ENCODE peak calls at places on chromosomes 5 and 9, in six cellular contexts. S is GM23248, T is prostate gland, P is GM12878, B is iPS DF 6.9, U is tibial artery. G is an unnamed sample. For H3K4me1, the result is how much of the 10 kb centered on the place peaks cover.

GRCh38 chr5:76545184-76545583 is 78.0 kb downstream of the F2RL2 start:
- DNase-seq in S (no peak), T (no peak), P (no peak), B (no peak), U (no peak), G (no peak)

GRCh38 chr5:180668835-180669596 is 19.6 kb upstream of the FLT4 start:
- DNase-seq in S (no peak), T (no peak), P (no peak), B (no peak), U (no peak), G (no peak)

GRCh38 chr9:127805620-127806019 is 2.9 kb downstream of the FPGS start:
- DNase-seq in S (peak), T (no peak), P (no peak), B (no peak), U (no peak), G (no peak)

GRCh38 chr5:148912714-148913398 is 86.4 kb downstream of the ADRB2 start:
- DNase-seq in S (peak), T (no peak), P (no peak), B (peak), U (no peak), G (peak)

GRCh38 chr5:150163547-150164059 is 3.0 kb upstream of the CDX1 start:
- DNase-seq in S (peak), T (no peak), P (no peak), B (no peak), U (peak), G (peak)

GRCh38 chr5:181181650-181182565 is 23.1 kb downstream of the TRIM7 start:
- DNase-seq in S (peak), T (no peak), P (no peak), B (no peak), U (peak), G (peak)

GRCh38 chr5:68287631-68287975 is 72.0 kb downstream of the PIK3R1 start:
- DNase-seq in S (no peak), T (no peak), P (no peak), B (no peak), U (no peak), G (no peak)

GRCh38 chr9:71681708-71682268 is 86.5 kb downstream of the CEMIP2 start:
- DNase-seq in S (peak), T (no peak), P (no peak), B (no peak), U (no peak), G (no peak)

GRCh38 chr9:82320566-82320965 is 332.0 kb downstream of the SPATA31D1 start:
- DNase-seq in S (peak), T (no peak), P (no peak), B (no peak), U (no peak), G (no peak)

GRCh38 chr9:137882506-137882821 is 4.9 kb downstream of the CACNA1B start:
- DNase-seq in S (no peak), T (no peak), P (no peak), B (no peak), U (no peak), G (no peak)

GRCh38 chr9:93111371-93112115 is 15.5 kb downstream of the CARD19 start:
- DNase-seq in S (no peak), T (no peak), P (no peak), B (no peak), U (peak), G (no peak)

GRCh38 chr5:56429110-56429561 is 196.0 kb upstream of the ANKRD55 start:
- DNase-seq in S (no peak), T (no peak), P (no peak), B (no peak), U (no peak), G (peak)

GRCh38 chr9:88477300-88477751 is 57.7 kb upstream of the NXNL2 start:
- DNase-seq in S (peak), T (no peak), P (peak), B (no peak), U (no peak), G (no peak)

GRCh38 chr5:177600458-177601018 is 606 bp downstream of the B4GALT7 start:
- DNase-seq in S (peak), T (no peak), P (no peak), B (no peak), U (no peak), G (no peak)

GRCh38 chr5:111697881-111698757 is 58.9 kb downstream of the NREP start:
- DNase-seq in S (peak), T (no peak), P (no peak), B (no peak), U (no peak), G (no peak)

GRCh38 chr9:88535226-88535931 is 401 bp downstream of the NXNL2 start:
- DNase-seq in S (no peak), T (peak), P (no peak), B (no peak), U (no peak), G (no peak)

GRCh38 chr5:107803728-107804127 is 133.0 kb upstream of the EFNA5 start:
- DNase-seq in S (no peak), T (no peak), P (no peak), B (no peak), U (no peak), G (no peak)
- H3K4me1 ChIP-seq in S (under half), T (under half), P (under half), B (under half), U (under half), G (under half)

DNA sequence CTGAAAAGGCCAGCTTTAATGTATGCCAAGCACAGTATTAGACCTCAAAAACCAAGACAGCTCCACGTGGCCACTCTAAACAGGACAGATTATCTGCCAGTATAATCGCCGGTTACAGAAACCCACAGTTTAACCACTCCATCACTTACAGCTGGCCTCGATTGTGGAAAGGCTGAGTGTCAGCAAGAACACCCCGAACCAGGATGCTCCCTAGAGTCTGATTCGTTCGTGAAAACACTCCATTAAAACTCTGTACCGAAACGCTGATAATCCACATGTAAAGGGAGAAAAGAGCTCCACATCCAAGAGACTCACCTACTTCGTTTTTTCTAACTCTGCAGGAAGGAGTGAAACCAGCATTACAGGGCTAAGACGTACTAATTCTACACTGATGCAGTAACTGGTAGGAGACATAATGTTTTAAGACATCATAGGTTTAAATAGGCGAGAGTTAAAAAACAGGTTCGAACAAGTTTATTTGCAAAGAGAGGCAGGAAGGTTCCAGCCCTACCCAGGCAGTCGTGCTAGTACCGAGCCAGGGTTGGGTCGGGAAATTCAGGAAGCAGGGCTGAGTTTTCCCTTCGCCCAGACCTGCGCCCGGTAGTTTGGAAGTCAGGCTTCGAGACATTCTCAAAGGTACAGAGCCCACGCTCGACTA is 952 bp downstream of the SERINC5 start:
- DNase-seq in S (peak), T (peak), P (no peak), B (no peak), U (no peak), G (peak)
- H3K4me1 ChIP-seq in S (under half), T (under half), P (under half), B (under half), U (under half), G (under half)

GRCh38 chr5:91373016-91373415 is 10.1 kb downstream of the ARRDC3 start:
- DNase-seq in S (no peak), T (no peak), P (no peak), B (no peak), U (no peak), G (no peak)
- H3K4me1 ChIP-seq in S (under half), T (under half), P (under half), B (under half), U (under half), G (under half)

GRCh38 chr5:80213467-80213866 is 42.4 kb downstream of the SERINC5 start:
- DNase-seq in S (no peak), T (no peak), P (no peak), B (no peak), U (no peak), G (no peak)
- H3K4me1 ChIP-seq in S (under half), T (under half), P (under half), B (under half), U (under half), G (under half)

DNA sequence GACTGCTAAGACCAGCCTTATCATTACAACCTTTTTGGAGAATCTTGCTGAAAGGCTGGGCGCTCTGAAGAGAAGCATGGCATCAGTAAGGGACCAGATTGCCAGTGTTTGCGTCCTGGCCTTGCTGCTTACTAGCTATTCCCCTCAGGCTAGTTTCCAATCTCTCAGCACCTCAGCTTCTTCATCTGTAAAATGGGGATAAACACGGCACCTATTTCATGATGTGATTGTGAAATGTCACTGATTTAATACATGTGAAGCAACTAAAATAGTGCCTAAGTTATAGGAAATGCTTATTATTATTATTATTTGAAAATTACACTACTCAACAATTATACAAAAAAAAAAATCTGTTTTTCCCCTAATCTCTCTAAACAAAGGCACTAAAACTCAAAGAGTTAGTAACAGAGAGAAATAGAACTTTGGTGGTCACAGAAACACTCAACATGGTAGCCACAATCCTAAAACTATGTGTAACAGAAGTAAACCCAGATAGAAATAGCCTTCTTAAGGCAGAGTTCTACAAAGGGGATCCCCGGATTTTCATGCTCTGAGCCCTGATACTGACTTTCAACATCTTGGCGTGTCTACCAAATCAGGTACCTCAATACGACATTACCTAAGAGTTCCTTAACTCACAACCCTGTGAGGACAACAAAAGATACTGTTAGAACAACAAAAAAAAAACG is 62.0 kb downstream of the ENC1 start:
- DNase-seq in S (no peak), T (no peak), P (peak), B (no peak), U (no peak), G (no peak)
- H3K4me1 ChIP-seq in S (under half), T (under half), P (under half), B (under half), U (under half), G (under half)

GRCh38 chr5:176154821-176155220 is 83.4 kb upstream of the SIMC1 start:
- DNase-seq in S (no peak), T (no peak), P (no peak), B (no peak), U (no peak), G (no peak)
- H3K4me1 ChIP-seq in S (under half), T (under half), P (under half), B (under half), U (under half), G (under half)

DNA sequence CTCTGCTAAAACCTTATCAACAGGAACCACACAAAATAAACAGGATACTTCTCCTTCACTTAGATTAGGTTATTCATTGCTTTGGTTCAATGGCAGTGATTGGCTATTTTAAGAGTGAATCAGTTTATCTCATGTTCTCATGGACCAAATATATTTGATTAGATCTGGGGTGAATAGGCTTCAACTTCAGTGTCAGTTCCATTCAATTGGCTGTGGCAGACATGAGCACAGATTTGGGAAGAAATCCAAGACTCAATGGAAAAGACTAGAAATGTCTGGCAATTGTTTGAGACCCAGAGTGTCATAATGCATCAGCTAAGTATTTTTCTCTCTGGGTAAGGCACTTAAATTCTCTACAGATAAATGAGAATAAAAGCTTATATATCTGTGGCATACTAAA is 37.1 kb downstream of the CDH18 start:
- DNase-seq in S (no peak), T (no peak), P (no peak), B (no peak), U (no peak), G (no peak)
- H3K4me1 ChIP-seq in S (under half), T (under half), P (under half), B (under half), U (under half), G (under half)

GRCh38 chr9:121325387-121325786 is 44.7 kb downstream of the STOM start:
- DNase-seq in S (no peak), T (no peak), P (no peak), B (no peak), U (no peak), G (no peak)

GRCh38 chr9:121324755-121325154 is 45.3 kb downstream of the STOM start:
- DNase-seq in S (no peak), T (no peak), P (no peak), B (no peak), U (no peak), G (no peak)

GRCh38 chr9:121324316-121324715 is 45.7 kb downstream of the STOM start:
- DNase-seq in S (peak), T (no peak), P (no peak), B (no peak), U (no peak), G (no peak)

GRCh38 chr9:121326924-121327613 is 43.0 kb downstream of the STOM start:
- DNase-seq in S (no peak), T (no peak), P (no peak), B (no peak), U (no peak), G (no peak)

DNA sequence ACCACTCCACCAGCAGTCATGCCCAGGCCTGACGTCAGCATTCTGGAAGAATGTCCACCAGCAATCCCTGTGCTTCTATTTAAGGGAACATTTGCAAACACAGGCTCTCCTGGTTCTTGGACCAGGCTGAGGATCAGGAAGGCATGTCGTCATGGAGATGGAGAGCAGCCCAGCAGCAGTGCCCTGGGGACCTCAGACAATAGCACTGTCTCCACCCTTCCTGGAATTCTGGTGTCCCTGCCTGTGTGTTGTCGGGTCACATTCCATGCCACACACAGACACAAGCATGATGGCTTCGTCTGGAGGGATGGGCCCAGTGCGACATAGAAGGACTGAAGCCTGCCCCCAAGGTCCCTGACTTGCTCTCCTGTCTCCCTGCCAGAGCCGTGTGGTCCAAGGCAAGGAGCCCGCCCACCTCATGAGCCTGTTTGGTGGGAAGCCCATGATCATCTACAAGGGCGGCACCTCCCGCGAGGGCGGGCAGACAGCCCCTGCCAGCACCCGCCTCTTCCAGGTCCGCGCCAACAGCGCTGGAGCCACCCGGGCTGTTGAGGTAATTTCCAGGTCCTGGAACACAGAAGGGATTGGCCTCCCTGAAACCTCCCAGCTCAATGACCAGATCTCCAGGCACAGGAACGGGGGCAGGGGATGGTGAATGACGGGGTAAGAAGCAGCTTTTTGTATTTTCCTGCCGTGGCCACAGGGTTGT is 43.8 kb downstream of the STOM start:
- DNase-seq in S (peak), T (peak), P (no peak), B (no peak), U (peak), G (no peak)
- H3K4me1 ChIP-seq in S (under half), T (under half), P (under half), B (under half), U (half or more), G (under half)

GRCh38 chr9:76789850-76790249 is 25.6 kb downstream of the PCA3 start:
- DNase-seq in S (no peak), T (no peak), P (no peak), B (no peak), U (no peak), G (no peak)
- H3K4me1 ChIP-seq in S (under half), T (under half), P (under half), B (under half), U (under half), G (under half)

G was measured in SJCRH30.